ENCODE peak calls at places on chromosome 10, in eight cellular contexts. T, F, O, H, L, N, R and M are unnamed samples.

GRCh38 chr10:104054430-104054829 is 31.2 kb downstream of the COL17A1 start:
- DNase-seq in T (peak; percentile 35), F (no peak), O (no peak), H (peak; percentile 58), L (no peak), N (no peak), R (no peak), M (peak; percentile 65)

GRCh38 chr10:127906548-127907377 is at the start of gene PTPRE:
- DNase-seq in T (no peak), F (peak; percentile 64), O (peak; percentile 78), H (peak; percentile 88), L (peak; percentile 40), N (peak; percentile 66), R (peak; percentile 91), M (no peak)

GRCh38 chr10:5814110-5815107 is 1.2 kb upstream of the GDI2 start:
- DNase-seq in T (no peak), F (no peak), O (no peak), H (no peak), L (peak; percentile 19), N (no peak), R (no peak), M (peak; percentile 26)

GRCh38 chr10:955127-955819 is 23.8 kb upstream of the LARP4B start:
- DNase-seq in T (no peak), F (no peak), O (no peak), H (no peak), L (no peak), N (no peak), R (no peak), M (no peak)

GRCh38 chr10:51867956-51868355 is 168.6 kb upstream of the CSTF2T start:
- DNase-seq in T (peak; percentile 67), F (no peak), O (no peak), H (no peak), L (no peak), N (no peak), R (no peak), M (peak; percentile 31)

GRCh38 chr10:35470535-35470934 is 134.2 kb downstream of the CCNY start:
- DNase-seq in T (no peak), F (no peak), O (no peak), H (no peak), L (no peak), N (no peak), R (peak; percentile 74), M (no peak)

GRCh38 chr10:131641231-131641630 is 259.6 kb upstream of the PPP2R2D start:
- DNase-seq in T (no peak), F (no peak), O (peak; percentile 74), H (no peak), L (no peak), N (peak; percentile 18), R (no peak), M (peak; percentile 28)

GRCh38 chr10:69769395-69769989 is 32.2 kb upstream of the COL13A1 start:
- DNase-seq in T (peak; percentile 43), F (no peak), O (no peak), H (peak; percentile 67), L (peak; percentile 40), N (peak; percentile 44), R (peak; percentile 79), M (peak; percentile 98)

GRCh38 chr10:493391-494148 is 195.9 kb downstream of the DIP2C start:
- DNase-seq in T (no peak), F (no peak), O (no peak), H (no peak), L (no peak), N (no peak), R (peak; percentile 59), M (no peak)

GRCh38 chr10:6059506-6059905 is 2.7 kb downstream of the IL2RA start:
- DNase-seq in T (no peak), F (no peak), O (no peak), H (no peak), L (no peak), N (no peak), R (no peak), M (no peak)

GRCh38 chr10:120069700-120070099 is 177.2 kb downstream of the SEC23IP start:
- DNase-seq in T (no peak), F (no peak), O (no peak), H (no peak), L (no peak), N (no peak), R (no peak), M (no peak)